ENCODE peak calls at places on chromosomes 1 and 21, in nine cellular contexts. T is NCI-H1092 treated with DMSO at 0.1 percent for 48 hours; C is fibroblast of the aortic adventitia; D is CD8-positive, alpha-beta T cell; X is NCI-H748 treated with DMSO at 0.1 percent for 48 hours; M is IMR-90; E is activated T-helper 1 cell treated with anti-CD3 and anti-CD28 coated beads, Interleukin-2, amount 50 U/mL, for 16 hours; L is stimulated activated CD4-positive, alpha-beta T cell treated with anti-CD3 and anti-CD28 coated beads, Interleukin-12 subunit alpha, Interleukin-12 subunit beta, amount 100 ng/mL, for 48 hours; F is T-helper 2 cell. H is an unnamed sample.
A peak's percentile ranks its signal among the peaks of the same experiment; 100 is the strongest.

GRCh38 chr1:26373281-26373680 is 731 bp upstream of the ZNF683 start:
- DNase-seq in F (no peak), T (no peak), M (no peak), X (no peak), E (no peak), L (no peak), D (peak; percentile 74), C (no peak), H (no peak)

GRCh38 chr1:193058529-193059281 is 455 bp downstream of the UCHL5 start:
- DNase-seq in M (peak; percentile 56), C (peak; percentile 48), X (no peak), T (peak; percentile 31), L (peak; percentile 67), F (peak; percentile 10), E (peak; percentile 34), D (peak; percentile 59), H (peak; percentile 23)

GRCh38 chr1:187696092-187696491 is 867.3 kb downstream of the PLA2G4A start:
- DNase-seq in M (peak; percentile 39), E (no peak), C (no peak), D (no peak), X (no peak), L (no peak), F (no peak), T (no peak), H (no peak)

GRCh38 chr1:214542275-214543199 is 8.9 kb downstream of the PTPN14 start:
- DNase-seq in L (no peak), E (no peak), M (no peak), T (no peak), F (no peak), X (no peak), D (no peak), C (no peak), H (no peak)

GRCh38 chr21:37993071-37993470 is 76.8 kb upstream of the KCNJ6 start:
- DNase-seq in X (no peak), D (no peak), T (no peak), M (no peak), C (no peak), E (no peak), L (no peak), F (no peak), H (no peak)

GRCh38 chr1:46812996-46813857 is 14.4 kb downstream of the CYP4B1 start:
- DNase-seq in E (no peak), L (no peak), M (no peak), T (no peak), X (no peak), F (no peak), C (no peak), D (no peak), H (no peak)

GRCh38 chr1:202192770-202193613 is 607 bp upstream of the LGR6 start:
- DNase-seq in E (peak; percentile 23), L (no peak), T (peak; percentile 70), M (peak; percentile 35), C (peak; percentile 49), D (peak; percentile 74), F (peak; percentile 24), X (peak; percentile 12), H (peak; percentile 11)

GRCh38 chr21:43312751-43313169 is 114.2 kb downstream of the SIK1 start:
- DNase-seq in D (no peak), T (no peak), L (no peak), C (no peak), X (no peak), M (no peak), F (no peak), E (no peak), H (no peak)

GRCh38 chr21:43209575-43210453 is 41.0 kb downstream of the CRYAA start:
- DNase-seq in C (peak; percentile 20), E (no peak), M (peak; percentile 81), T (no peak), X (no peak), D (peak; percentile 36), F (no peak), L (no peak), H (no peak)

GRCh38 chr1:3518256-3518655 is 63.8 kb downstream of the ARHGEF16 start:
- DNase-seq in E (no peak), C (no peak), T (no peak), D (peak; percentile 61), F (no peak), L (peak; percentile 20), X (no peak), M (no peak), H (no peak)

GRCh38 chr21:20254964-20255363 is 743.2 kb upstream of the NCAM2 start:
- DNase-seq in T (no peak), X (no peak), M (no peak), C (no peak), F (no peak), D (no peak), L (no peak), E (no peak), H (no peak)

GRCh38 chr1:243748706-243749283 is 101.2 kb downstream of the AKT3 start:
- DNase-seq in X (peak; percentile 54), M (peak; percentile 88), F (no peak), T (peak; percentile 95), E (no peak), L (no peak), C (peak; percentile 89), D (no peak), H (peak; percentile 72)

GRCh38 chr1:244435562-244436205 is 16.0 kb downstream of the ADSS2 start:
- DNase-seq in E (no peak), D (no peak), T (no peak), F (no peak), L (no peak), X (no peak), M (peak; percentile 71), C (peak; percentile 55), H (peak; percentile 50)

GRCh38 chr1:14598498-14599172 is at the start of gene KAZN:
- DNase-seq in T (peak; percentile 74), D (no peak), C (no peak), F (no peak), X (no peak), M (no peak), E (no peak), L (no peak), H (no peak)

GRCh38 chr1:112530832-112531231 is 22.1 kb downstream of the WNT2B start:
- DNase-seq in T (no peak), F (no peak), X (no peak), M (no peak), C (no peak), E (no peak), D (no peak), L (no peak), H (no peak)

GRCh38 chr1:152654110-152654509 is 9.1 kb upstream of the LCE2D start:
- DNase-seq in X (peak; percentile 24), M (peak; percentile 33), T (peak; percentile 30), E (no peak), L (peak; percentile 15), F (no peak), C (peak; percentile 60), D (no peak), H (peak; percentile 18)

GRCh38 chr21:39504230-39504629 is 52.5 kb downstream of the SH3BGR start:
- DNase-seq in L (no peak), M (no peak), T (no peak), D (no peak), F (no peak), C (no peak), E (no peak), X (no peak), H (no peak)

GRCh38 chr1:62070384-62071011 is 124.2 kb upstream of the L1TD1 start:
- DNase-seq in C (peak; percentile 38), F (no peak), D (no peak), L (no peak), M (peak; percentile 13), X (no peak), E (no peak), T (no peak), H (peak; percentile 3)

GRCh38 chr1:33180226-33181037 is 1.4 kb downstream of the TRIM62 start:
- DNase-seq in C (peak; percentile 70), E (peak; percentile 73), D (peak; percentile 83), M (peak; percentile 80), L (peak; percentile 67), X (peak; percentile 64), F (peak; percentile 70), T (peak; percentile 90), H (peak; percentile 83)

GRCh38 chr1:234955107-234955731 is 173.4 kb downstream of the TOMM20 start:
- DNase-seq in L (no peak), D (peak; percentile 60), T (no peak), X (no peak), C (peak; percentile 69), E (no peak), F (no peak), M (peak; percentile 59), H (peak; percentile 58)

GRCh38 chr1:184157396-184157747 is 105.8 kb downstream of the TSEN15 start:
- DNase-seq in D (no peak), T (no peak), L (no peak), M (no peak), E (no peak), F (no peak), X (no peak), C (no peak), H (no peak)

GRCh38 chr1:21635138-21635535 is 34.0 kb downstream of the RAP1GAP start:
- DNase-seq in E (no peak), C (no peak), X (no peak), F (no peak), M (no peak), L (no peak), D (no peak), T (no peak), H (no peak)

GRCh38 chr1:205249651-205250050 is 21.9 kb downstream of the TMCC2 start:
- DNase-seq in X (no peak), D (no peak), T (no peak), E (no peak), C (no peak), L (no peak), M (no peak), F (no peak), H (no peak)

GRCh38 chr1:102732927-102733326 is 375.4 kb downstream of the COL11A1 start:
- DNase-seq in T (no peak), D (no peak), M (no peak), C (no peak), X (no peak), F (no peak), E (no peak), L (no peak), H (no peak)

GRCh38 chr1:229655781-229656180 is 29.7 kb downstream of the URB2 start:
- DNase-seq in L (no peak), X (no peak), T (no peak), M (no peak), E (no peak), D (no peak), C (no peak), F (no peak), H (no peak)

GRCh38 chr1:69499203-69499803 is 68.4 kb upstream of the LRRC7 start:
- DNase-seq in F (no peak), L (no peak), E (no peak), X (no peak), M (no peak), D (no peak), C (no peak), T (no peak), H (no peak)

GRCh38 chr1:24109686-24110475 is 2.1 kb downstream of the MYOM3 start:
- DNase-seq in X (no peak), L (no peak), E (no peak), T (no peak), D (no peak), C (no peak), F (no peak), M (no peak), H (no peak)

GRCh38 chr1:230982698-230983097 is 3.8 kb downstream of the ARV1 start:
- DNase-seq in T (no peak), F (no peak), D (no peak), E (no peak), L (no peak), X (no peak), M (peak; percentile 94), C (peak; percentile 6), H (peak; percentile 6)

GRCh38 chr21:34670220-34670961 is 1.6 kb downstream of the CLIC6 start:
- DNase-seq in X (no peak), F (no peak), E (no peak), D (no peak), M (no peak), C (no peak), T (no peak), L (no peak), H (no peak)

GRCh38 chr1:31579374-31579773 is 3.1 kb downstream of the TINAGL1 start:
- DNase-seq in T (no peak), X (no peak), E (no peak), D (no peak), M (no peak), C (no peak), L (no peak), F (no peak), H (no peak)